ENCODE peak calls at places on chromosomes 4 and X, in five cellular contexts. W is adipocyte; B is CD4-positive, alpha-beta memory T cell; Q is gastrocnemius medialis; X is GM23248. J is an unnamed sample. For H3K9me3, the result is how much of the 10 kb centered on the place peaks cover.

GRCh38 chrX:22116585-22117546 is 84.7 kb downstream of the PHEX start:
- DNase-seq in W (no peak), B (no peak), Q (no peak), X (no peak), J (no peak)

GRCh38 chr4:168844261-168845039 is 165.6 kb downstream of the CBR4 start:
- DNase-seq in W (no peak), B (no peak), Q (no peak), X (no peak), J (no peak)

GRCh38 chr4:173152104-173152503 is 16.5 kb upstream of the GALNT7 start:
- DNase-seq in W (no peak), B (no peak), Q (no peak), X (no peak), J (no peak)

GRCh38 chrX:135384161-135384836 is 37.4 kb upstream of the SMIM10L2A start:
- DNase-seq in W (no peak), B (peak), Q (no peak), X (no peak), J (peak)

GRCh38 chr4:182531555-182532162 is 288.5 kb downstream of the TENM3 start:
- DNase-seq in W (no peak), B (no peak), Q (no peak), X (peak), J (no peak)

GRCh38 chrX:40721489-40722106 is 13.7 kb downstream of the MED14 start:
- DNase-seq in W (no peak), B (no peak), Q (no peak), X (no peak), J (no peak)

GRCh38 chr4:2596153-2596552 is 59.7 kb downstream of the FAM193A start:
- DNase-seq in W (no peak), B (no peak), Q (no peak), X (no peak), J (no peak)

GRCh38 chrX:119008122-119008744 is 33.8 kb downstream of the LONRF3 start:
- DNase-seq in W (peak), B (peak), Q (no peak), X (peak), J (no peak)

GRCh38 chrX:71652405-71652804 is 14.9 kb upstream of the LOC101059915 start:
- DNase-seq in W (peak), B (peak), Q (no peak), X (peak), J (no peak)

GRCh38 chrX:27438937-27439336 is 24.2 kb downstream of the PPP4R3C start:
- DNase-seq in W (no peak), B (no peak), Q (no peak), X (no peak), J (no peak)

GRCh38 chrX:8042304-8042703 is 115.1 kb upstream of the PNPLA4 start:
- DNase-seq in W (no peak), B (no peak), Q (no peak), X (no peak), J (no peak)

GRCh38 chrX:147699061-147699460 is 212.7 kb upstream of the FMR1 start:
- DNase-seq in W (no peak), B (no peak), Q (no peak), X (no peak), J (no peak)

DNA sequence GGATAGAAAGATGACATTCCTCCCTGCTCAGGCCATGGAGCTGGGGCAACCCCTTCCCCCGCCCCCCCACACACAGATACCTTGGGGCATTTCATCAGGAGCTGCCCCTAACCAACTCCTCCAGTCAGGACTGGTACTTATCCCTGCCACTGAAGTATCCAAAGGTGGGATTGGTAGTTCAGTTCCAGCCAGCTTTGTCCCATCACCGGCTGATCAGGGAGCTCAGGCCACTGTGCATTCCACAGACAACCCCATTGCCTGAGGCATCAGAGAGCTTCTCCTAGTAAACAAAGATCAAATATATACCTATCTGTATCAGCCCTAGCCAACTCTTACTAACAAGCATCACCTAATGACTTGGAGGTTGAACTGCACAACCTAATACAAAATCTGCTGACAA is 218.2 kb upstream of the FMR1 start:
- DNase-seq in W (no peak), B (no peak), Q (no peak), X (no peak), J (no peak)
- H3K9me3 ChIP-seq in W (under half), B (under half), Q (under half), X (under half), J (under half)

GRCh38 chrX:151763711-151764110 is 29.2 kb downstream of the CNGA2 start:
- DNase-seq in W (no peak), B (no peak), Q (no peak), X (no peak), J (no peak)

GRCh38 chrX:151759041-151759440 is 24.5 kb downstream of the CNGA2 start:
- DNase-seq in W (no peak), B (no peak), Q (no peak), X (no peak), J (no peak)

GRCh38 chrX:151762802-151763201 is 28.3 kb downstream of the CNGA2 start:
- DNase-seq in W (no peak), B (no peak), Q (no peak), X (no peak), J (no peak)

GRCh38 chrX:151765026-151765425 is 30.5 kb downstream of the CNGA2 start:
- DNase-seq in W (no peak), B (no peak), Q (no peak), X (no peak), J (no peak)
- H3K9me3 ChIP-seq in W (under half), B (under half), Q (under half), X (under half), J (under half)

GRCh38 chr4:26601204-26601603 is 17.3 kb downstream of the TBC1D19 start:
- DNase-seq in W (no peak), B (no peak), Q (no peak), X (no peak), J (no peak)
- H3K9me3 ChIP-seq in W (under half), B (under half), Q (under half), X (under half), J (under half)

DNA sequence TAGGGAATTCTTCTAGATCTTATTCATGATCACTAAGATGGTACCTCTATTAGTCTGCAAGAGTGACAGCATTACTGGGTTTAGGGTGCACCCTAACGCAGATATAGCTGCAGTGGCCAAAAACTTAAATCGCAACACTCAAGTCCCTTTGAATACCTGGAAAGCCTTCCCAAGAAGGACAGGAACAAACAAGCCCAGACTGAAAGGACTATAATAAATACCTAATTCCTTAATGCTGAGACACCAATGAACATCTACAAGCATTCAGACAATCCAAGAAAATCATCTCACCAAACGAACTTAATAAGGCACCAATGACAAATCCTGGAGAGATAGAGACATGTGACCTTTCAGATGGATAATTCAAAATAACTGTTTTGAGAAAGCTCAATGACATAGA is 74.9 kb upstream of the PDHA2 start:
- DNase-seq in W (no peak), B (no peak), Q (no peak), X (no peak), J (no peak)
- H3K9me3 ChIP-seq in W (under half), B (under half), Q (under half), X (under half), J (under half)

GRCh38 chr4:10878861-10879260 is 194.3 kb upstream of the CLNK start:
- DNase-seq in W (no peak), B (no peak), Q (no peak), X (no peak), J (no peak)
- H3K9me3 ChIP-seq in W (under half), B (under half), Q (under half), X (under half), J (under half)

J was measured in T-helper 17 cell.